ENCODE peak calls at places on chromosome 3, in six cellular contexts. One of them, this sample, is unnamed.

GRCh38 chr3:113533534-113533892 is 1.2 kb downstream of the SIDT1 start:
- DNase-seq in A549: no peak
- DNase-seq in GM12878: no peak
- DNase-seq in HepG2: no peak
- DNase-seq in endothelial cell of umbilical vein: no peak
- DNase-seq in K562: no peak
- DNase-seq in this sample: peak; percentile 13

GRCh38 chr3:155241559-155241958 is 51.9 kb downstream of the STRIT1 start:
- DNase-seq in A549: no peak
- DNase-seq in GM12878: no peak
- DNase-seq in HepG2: no peak
- DNase-seq in endothelial cell of umbilical vein: no peak
- DNase-seq in K562: no peak
- DNase-seq in this sample: no peak

GRCh38 chr3:154122912-154123559 is 1.8 kb downstream of the ARHGEF26 start:
- DNase-seq in A549: no peak
- DNase-seq in GM12878: no peak
- DNase-seq in HepG2: peak; percentile 1
- DNase-seq in endothelial cell of umbilical vein: peak; percentile 50
- DNase-seq in K562: no peak
- DNase-seq in this sample: no peak

GRCh38 chr3:8239718-8240698 is 261.6 kb upstream of the LMCD1 start:
- DNase-seq in A549: peak; percentile 35
- DNase-seq in GM12878: no peak
- DNase-seq in HepG2: peak; percentile 27
- DNase-seq in endothelial cell of umbilical vein: peak; percentile 62
- DNase-seq in K562: peak; percentile 55
- DNase-seq in this sample: peak; percentile 53

GRCh38 chr3:9067352-9067975 is 104.2 kb upstream of the RAD18 start:
- DNase-seq in A549: peak; percentile 59
- DNase-seq in GM12878: peak; percentile 11
- DNase-seq in HepG2: peak; percentile 44
- DNase-seq in endothelial cell of umbilical vein: peak; percentile 61
- DNase-seq in K562: peak; percentile 75
- DNase-seq in this sample: peak; percentile 61

GRCh38 chr3:192862408-192863385 is 55.0 kb downstream of the MB21D2 start:
- DNase-seq in A549: no peak
- DNase-seq in GM12878: no peak
- DNase-seq in HepG2: no peak
- DNase-seq in endothelial cell of umbilical vein: no peak
- DNase-seq in K562: no peak
- DNase-seq in this sample: no peak

GRCh38 chr3:8658326-8659212 is 14.0 kb upstream of the SSUH2 start:
- DNase-seq in A549: peak; percentile 27
- DNase-seq in GM12878: peak; percentile 45
- DNase-seq in HepG2: peak; percentile 93
- DNase-seq in endothelial cell of umbilical vein: peak; percentile 94
- DNase-seq in K562: no peak
- DNase-seq in this sample: no peak

GRCh38 chr3:58202917-58203360 is 7.8 kb downstream of the DNASE1L3 start:
- DNase-seq in A549: no peak
- DNase-seq in GM12878: peak; percentile 72
- DNase-seq in HepG2: no peak
- DNase-seq in endothelial cell of umbilical vein: no peak
- DNase-seq in K562: no peak
- DNase-seq in this sample: no peak

GRCh38 chr3:112357888-112358287 is 24.9 kb downstream of the CD200 start:
- DNase-seq in A549: no peak
- DNase-seq in GM12878: no peak
- DNase-seq in HepG2: no peak
- DNase-seq in endothelial cell of umbilical vein: peak; percentile 18
- DNase-seq in K562: no peak
- DNase-seq in this sample: no peak

GRCh38 chr3:126528800-126529541 is 5.0 kb downstream of the CHST13 start:
- DNase-seq in A549: peak; percentile 10
- DNase-seq in GM12878: no peak
- DNase-seq in HepG2: peak; percentile 97
- DNase-seq in endothelial cell of umbilical vein: no peak
- DNase-seq in K562: no peak
- DNase-seq in this sample: peak; percentile 93

GRCh38 chr3:150232992-150233451 is 175.1 kb upstream of the TSC22D2 start:
- DNase-seq in A549: no peak
- DNase-seq in GM12878: no peak
- DNase-seq in HepG2: no peak
- DNase-seq in endothelial cell of umbilical vein: peak; percentile 95
- DNase-seq in K562: no peak
- DNase-seq in this sample: no peak

GRCh38 chr3:139780603-139781002 is 102.8 kb upstream of the NMNAT3 start:
- DNase-seq in A549: no peak
- DNase-seq in GM12878: no peak
- DNase-seq in HepG2: no peak
- DNase-seq in endothelial cell of umbilical vein: no peak
- DNase-seq in K562: no peak
- DNase-seq in this sample: no peak

GRCh38 chr3:30426319-30426993 is 179.9 kb upstream of the TGFBR2 start:
- DNase-seq in A549: no peak
- DNase-seq in GM12878: no peak
- DNase-seq in HepG2: no peak
- DNase-seq in endothelial cell of umbilical vein: no peak
- DNase-seq in K562: no peak
- DNase-seq in this sample: no peak

GRCh38 chr3:66010348-66011097 is 28.2 kb downstream of the MAGI1 start:
- DNase-seq in A549: no peak
- DNase-seq in GM12878: no peak
- DNase-seq in HepG2: peak; percentile 16
- DNase-seq in endothelial cell of umbilical vein: no peak
- DNase-seq in K562: no peak
- DNase-seq in this sample: no peak

GRCh38 chr3:186849392-186849975 is 7.0 kb downstream of the ADIPOQ start:
- DNase-seq in A549: peak; percentile 28
- DNase-seq in GM12878: peak; percentile 30
- DNase-seq in HepG2: peak; percentile 67
- DNase-seq in endothelial cell of umbilical vein: peak; percentile 74
- DNase-seq in K562: no peak
- DNase-seq in this sample: peak; percentile 58

GRCh38 chr3:112675349-112675748 is 34.4 kb upstream of the CCDC80 start:
- DNase-seq in A549: no peak
- DNase-seq in GM12878: no peak
- DNase-seq in HepG2: no peak
- DNase-seq in endothelial cell of umbilical vein: no peak
- DNase-seq in K562: no peak
- DNase-seq in this sample: no peak

GRCh38 chr3:195566797-195567196 is 16.9 kb downstream of the APOD start:
- DNase-seq in A549: no peak
- DNase-seq in GM12878: no peak
- DNase-seq in HepG2: no peak
- DNase-seq in endothelial cell of umbilical vein: no peak
- DNase-seq in K562: peak; percentile 73
- DNase-seq in this sample: no peak

GRCh38 chr3:126033765-126034164 is 50.2 kb downstream of the SLC41A3 start:
- DNase-seq in A549: no peak
- DNase-seq in GM12878: no peak
- DNase-seq in HepG2: no peak
- DNase-seq in endothelial cell of umbilical vein: no peak
- DNase-seq in K562: no peak
- DNase-seq in this sample: no peak

DNA sequence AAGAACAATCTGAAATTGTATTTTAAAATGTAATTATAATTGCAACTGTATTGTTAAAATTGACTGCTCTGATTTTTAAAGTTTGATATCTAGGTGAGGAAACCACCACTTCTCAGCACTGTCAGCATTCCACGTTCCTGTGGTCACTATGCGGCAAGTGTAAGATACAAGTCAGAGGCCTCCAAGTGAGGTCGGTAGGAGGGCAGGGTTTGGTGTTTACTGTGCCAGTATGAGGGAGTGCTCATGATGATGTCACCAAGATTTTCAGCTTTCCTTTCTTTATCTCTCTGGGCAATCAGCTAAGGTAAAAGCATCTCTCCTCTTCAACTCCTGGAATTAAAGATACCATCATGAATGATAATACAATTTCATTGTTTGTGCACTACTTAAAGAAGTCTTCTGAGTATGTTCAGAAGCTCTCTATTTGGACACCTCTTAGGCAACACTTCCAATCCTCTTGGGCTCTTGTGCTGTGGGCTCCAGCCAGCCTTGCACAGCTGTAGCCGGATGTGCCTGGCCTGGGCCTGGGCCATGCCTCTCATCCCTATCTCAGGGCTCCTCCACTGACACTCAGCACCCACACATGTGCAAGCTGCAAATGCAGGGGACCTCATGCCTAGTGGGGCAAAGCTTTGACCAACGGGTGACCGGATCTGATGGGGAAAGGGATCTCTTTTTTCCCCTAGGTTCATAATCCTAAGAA is 42.9 kb downstream of the CCR3 start:
- DNase-seq in A549: no peak
- DNase-seq in GM12878: no peak
- DNase-seq in HepG2: no peak
- DNase-seq in endothelial cell of umbilical vein: no peak
- DNase-seq in K562: no peak
- DNase-seq in this sample: peak; percentile 60
- TF ChIP-seq MYC in A549: no peak
- TF ChIP-seq MYC in GM12878: no peak
- TF ChIP-seq MYC in HepG2: no peak
- TF ChIP-seq MYC in endothelial cell of umbilical vein: no peak
- TF ChIP-seq MYC in K562: no peak
- TF ChIP-seq MYC in this sample: no peak

GRCh38 chr3:194140520-194141414 is 4.8 kb downstream of the HES1 start:
- DNase-seq in A549: no peak
- DNase-seq in GM12878: no peak
- DNase-seq in HepG2: peak; percentile 51
- DNase-seq in endothelial cell of umbilical vein: peak; percentile 77
- DNase-seq in K562: peak; percentile 67
- DNase-seq in this sample: peak; percentile 92
- TF ChIP-seq POLR2A in A549: no peak
- TF ChIP-seq POLR2A in GM12878: peak; percentile 48
- TF ChIP-seq POLR2A in HepG2: peak; percentile 43
- TF ChIP-seq POLR2A in endothelial cell of umbilical vein: no peak
- TF ChIP-seq POLR2A in K562: peak; percentile 65
- TF ChIP-seq POLR2A in this sample: peak; percentile 36

GRCh38 chr3:27138562-27138961 is 230.6 kb downstream of the NEK10 start:
- DNase-seq in A549: no peak
- DNase-seq in GM12878: no peak
- DNase-seq in HepG2: no peak
- DNase-seq in endothelial cell of umbilical vein: no peak
- DNase-seq in K562: no peak
- DNase-seq in this sample: no peak
- TF ChIP-seq MAX in A549: no peak
- TF ChIP-seq MAX in GM12878: no peak
- TF ChIP-seq MAX in HepG2: no peak
- TF ChIP-seq MAX in endothelial cell of umbilical vein: no peak
- TF ChIP-seq MAX in K562: no peak
- TF ChIP-seq MAX in this sample: no peak

DNA sequence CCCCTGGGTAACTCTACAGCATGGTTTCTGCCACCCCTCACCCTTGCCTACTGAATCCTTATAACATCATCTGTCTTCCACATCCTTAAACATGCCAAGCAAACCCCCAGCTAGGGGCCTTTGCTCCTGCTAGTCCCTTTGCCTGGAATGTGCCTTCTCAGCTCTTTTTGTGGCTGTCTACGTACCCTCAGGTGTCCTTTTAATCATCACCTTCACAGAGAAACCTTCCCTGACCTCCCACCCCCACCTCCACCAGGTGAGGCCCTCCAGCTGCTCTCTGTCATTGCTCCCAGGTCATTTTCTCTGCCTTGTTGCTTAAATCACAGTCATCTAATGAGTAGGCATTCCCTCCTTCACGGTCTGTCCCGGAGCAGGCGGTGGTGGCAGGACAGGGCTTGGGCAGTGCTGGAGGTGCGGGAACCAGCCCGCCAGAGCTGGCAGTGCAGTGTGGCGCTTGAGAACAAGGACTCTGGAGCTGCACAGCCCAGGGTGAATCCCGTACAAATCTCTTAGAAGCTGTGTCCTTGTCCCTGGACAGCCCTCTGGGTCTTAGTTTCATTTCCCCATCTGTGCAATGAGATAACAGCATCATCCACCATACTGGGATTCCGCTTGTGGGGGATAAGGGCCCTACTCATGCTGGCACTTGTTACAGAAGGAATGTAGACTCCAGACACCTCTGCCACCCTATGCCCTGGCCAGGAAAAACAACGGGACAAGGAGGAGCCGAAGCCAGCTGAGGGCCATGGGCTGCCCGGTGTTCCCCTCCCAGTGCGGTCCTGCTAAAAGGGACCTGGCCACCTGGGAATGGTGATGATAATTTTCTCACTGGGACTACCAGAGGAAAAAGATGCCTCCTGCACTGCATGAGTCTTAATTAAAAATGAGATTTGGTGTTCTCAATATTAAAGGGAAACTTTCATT is 52.1 kb upstream of the IQSEC1 start:
- DNase-seq in A549: no peak
- DNase-seq in GM12878: no peak
- DNase-seq in HepG2: no peak
- DNase-seq in endothelial cell of umbilical vein: no peak
- DNase-seq in K562: no peak
- DNase-seq in this sample: no peak
- TF ChIP-seq MYC in A549: no peak
- TF ChIP-seq MYC in GM12878: no peak
- TF ChIP-seq MYC in HepG2: no peak
- TF ChIP-seq MYC in endothelial cell of umbilical vein: no peak
- TF ChIP-seq MYC in K562: no peak
- TF ChIP-seq MYC in this sample: no peak

GRCh38 chr3:99418709-99419108 is 219.7 kb upstream of the COL8A1 start:
- DNase-seq in A549: no peak
- DNase-seq in GM12878: peak; percentile 79
- DNase-seq in HepG2: no peak
- DNase-seq in endothelial cell of umbilical vein: no peak
- DNase-seq in K562: no peak
- DNase-seq in this sample: no peak
- TF ChIP-seq POLR2A in A549: no peak
- TF ChIP-seq POLR2A in GM12878: no peak
- TF ChIP-seq POLR2A in HepG2: no peak
- TF ChIP-seq POLR2A in endothelial cell of umbilical vein: no peak
- TF ChIP-seq POLR2A in K562: no peak
- TF ChIP-seq POLR2A in this sample: no peak

GRCh38 chr3:117898722-117899121 is 1135.9 kb downstream of the IGSF11 start:
- DNase-seq in A549: no peak
- DNase-seq in GM12878: no peak
- DNase-seq in HepG2: peak; percentile 14
- DNase-seq in endothelial cell of umbilical vein: peak; percentile 44
- DNase-seq in K562: peak; percentile 3
- DNase-seq in this sample: peak; percentile 21
- TF ChIP-seq MAX in A549: no peak
- TF ChIP-seq MAX in GM12878: no peak
- TF ChIP-seq MAX in HepG2: no peak
- TF ChIP-seq MAX in endothelial cell of umbilical vein: no peak
- TF ChIP-seq MAX in K562: no peak
- TF ChIP-seq MAX in this sample: no peak

DNA sequence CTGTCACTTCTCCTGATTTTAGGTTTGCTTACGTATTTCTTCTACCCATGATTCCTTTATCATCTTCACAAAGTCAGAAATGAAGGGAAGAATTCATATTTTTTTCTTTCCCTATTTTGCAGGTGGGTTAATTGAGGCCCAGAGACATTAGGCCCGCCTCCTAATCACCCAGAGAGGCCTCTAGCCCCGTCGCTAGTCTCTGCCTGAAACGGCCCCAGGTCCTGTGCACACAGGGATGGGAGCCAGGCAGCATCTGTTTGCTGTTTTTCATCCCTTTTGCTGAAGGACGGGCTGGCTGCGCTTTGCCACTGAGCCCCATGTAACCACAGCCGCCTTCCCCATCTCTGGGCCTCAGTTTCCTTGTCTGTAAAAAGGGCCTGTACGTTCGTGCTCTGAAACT is 135.9 kb downstream of the FBLN2 start:
- DNase-seq in A549: no peak
- DNase-seq in GM12878: no peak
- DNase-seq in HepG2: no peak
- DNase-seq in endothelial cell of umbilical vein: no peak
- DNase-seq in K562: no peak
- DNase-seq in this sample: no peak
- TF ChIP-seq MYC in A549: no peak
- TF ChIP-seq MYC in GM12878: no peak
- TF ChIP-seq MYC in HepG2: no peak
- TF ChIP-seq MYC in endothelial cell of umbilical vein: no peak
- TF ChIP-seq MYC in K562: no peak
- TF ChIP-seq MYC in this sample: no peak